ENCODE peak calls at places on chromosomes 12 and 14, in five cellular contexts. One of them, this sample, is unnamed.

GRCh38 chr12:104320627-104321024 is 17.1 kb downstream of the EID3 start:
- DNase-seq in D341Med: no peak
- DNase-seq in cortex of kidney: no peak
- DNase-seq in right cardiac atrium: no peak
- DNase-seq in astrocyte of the spinal cord: no peak
- DNase-seq in this sample: no peak

GRCh38 chr12:109671482-109671881 is 42.1 kb upstream of the FAM222A start:
- DNase-seq in D341Med: no peak
- DNase-seq in cortex of kidney: no peak
- DNase-seq in right cardiac atrium: no peak
- DNase-seq in astrocyte of the spinal cord: no peak
- DNase-seq in this sample: no peak

GRCh38 chr12:1605129-1606020 is 11.0 kb upstream of the FBXL14 start:
- DNase-seq in D341Med: peak
- DNase-seq in cortex of kidney: no peak
- DNase-seq in right cardiac atrium: peak
- DNase-seq in astrocyte of the spinal cord: peak
- DNase-seq in this sample: no peak

GRCh38 chr14:30267141-30267540 is 291.8 kb upstream of the G2E3 start:
- DNase-seq in D341Med: no peak
- DNase-seq in cortex of kidney: no peak
- DNase-seq in right cardiac atrium: no peak
- DNase-seq in astrocyte of the spinal cord: peak
- DNase-seq in this sample: no peak

GRCh38 chr12:79555006-79555925 is 135.5 kb downstream of the PAWR start:
- DNase-seq in D341Med: no peak
- DNase-seq in cortex of kidney: no peak
- DNase-seq in right cardiac atrium: no peak
- DNase-seq in astrocyte of the spinal cord: peak
- DNase-seq in this sample: no peak

GRCh38 chr14:57493467-57494181 is at the start of gene CCDC198:
- DNase-seq in D341Med: no peak
- DNase-seq in cortex of kidney: no peak
- DNase-seq in right cardiac atrium: no peak
- DNase-seq in astrocyte of the spinal cord: peak
- DNase-seq in this sample: no peak

GRCh38 chr12:103637429-103637828 is 50.4 kb downstream of the STAB2 start:
- DNase-seq in D341Med: no peak
- DNase-seq in cortex of kidney: no peak
- DNase-seq in right cardiac atrium: no peak
- DNase-seq in astrocyte of the spinal cord: no peak
- DNase-seq in this sample: no peak

GRCh38 chr14:68020999-68021663 is 201.6 kb downstream of the RAD51B start:
- DNase-seq in D341Med: no peak
- DNase-seq in cortex of kidney: no peak
- DNase-seq in right cardiac atrium: no peak
- DNase-seq in astrocyte of the spinal cord: no peak
- DNase-seq in this sample: no peak

GRCh38 chr14:72788255-72788654 is 105.6 kb downstream of the DPF3 start:
- DNase-seq in D341Med: no peak
- DNase-seq in cortex of kidney: no peak
- DNase-seq in right cardiac atrium: no peak
- DNase-seq in astrocyte of the spinal cord: no peak
- DNase-seq in this sample: no peak

GRCh38 chr12:128801879-128802391 is 21.8 kb downstream of the SLC15A4 start:
- DNase-seq in D341Med: no peak
- DNase-seq in cortex of kidney: no peak
- DNase-seq in right cardiac atrium: no peak
- DNase-seq in astrocyte of the spinal cord: peak
- DNase-seq in this sample: no peak

GRCh38 chr12:10027311-10028099 is 3.0 kb upstream of the CLEC9A start:
- DNase-seq in D341Med: no peak
- DNase-seq in cortex of kidney: no peak
- DNase-seq in right cardiac atrium: no peak
- DNase-seq in astrocyte of the spinal cord: no peak
- DNase-seq in this sample: no peak

This sample was measured in keratinocyte.